ENCODE peak calls at places on chromosome 9, in ten cellular contexts. F is AG08396; B is ACHN; R is activated CD4-positive, alpha-beta T cell treated with anti-CD3 and anti-CD28 coated beads, Interleukin-2, amount 50 U/mL, for 48 hours; V is activated CD8-positive, alpha-beta memory T cell treated with anti-CD3 and anti-CD28 coated beads, Interleukin-2, amount 50 U/mL, for 4 hours; U is fibroblast of lung; L is activated T-cell treated with anti-CD3 and anti-CD28 coated beads, Interleukin-2, amount 50 U/mL, for 72 hours; T is kidney glomerular epithelial cell; K is BJ; E is NCI-H460. Y is an unnamed sample.

GRCh38 chr9:126957687-126958053 is 43.1 kb downstream of the RALGPS1 start:
- DNase-seq in V (no peak), F (no peak), K (no peak), B (no peak), L (no peak), E (no peak), R (no peak), U (peak), T (peak), Y (peak)

GRCh38 chr9:34496149-34496712 is 26.6 kb downstream of the ENHO start:
- DNase-seq in F (no peak), K (no peak), T (no peak), B (no peak), V (no peak), E (no peak), L (no peak), U (peak), R (no peak), Y (no peak)

GRCh38 chr9:131640438-131641181 is 95.3 kb downstream of the PRRT1B start:
- DNase-seq in K (no peak), F (peak), U (peak), R (no peak), T (no peak), E (no peak), V (no peak), L (no peak), B (no peak), Y (no peak)

GRCh38 chr9:99778308-99778707 is 43.4 kb upstream of the NR4A3 start:
- DNase-seq in T (peak), U (peak), B (peak), R (peak), L (peak), V (peak), K (peak), F (peak), E (no peak), Y (peak)

GRCh38 chr9:18393340-18394130 is 80.4 kb upstream of the ADAMTSL1 start:
- DNase-seq in F (peak), V (no peak), T (peak), E (peak), R (no peak), B (peak), U (peak), K (peak), L (no peak), Y (peak)

GRCh38 chr9:12884736-12885395 is 110.0 kb downstream of the LURAP1L start:
- DNase-seq in E (peak), T (peak), F (peak), U (peak), B (peak), R (no peak), K (peak), L (no peak), V (no peak), Y (peak)

GRCh38 chr9:82554381-82554780 is 508.6 kb downstream of the RASEF start:
- DNase-seq in V (no peak), L (no peak), R (no peak), F (no peak), B (no peak), K (no peak), U (no peak), T (no peak), E (no peak), Y (no peak)

GRCh38 chr9:93303258-93303771 is 119.4 kb downstream of the WNK2 start:
- DNase-seq in E (no peak), B (no peak), L (no peak), K (no peak), V (no peak), U (no peak), F (no peak), T (no peak), R (no peak), Y (no peak)

GRCh38 chr9:19451240-19452087 is 42.7 kb downstream of the ACER2 start:
- DNase-seq in T (no peak), F (no peak), B (no peak), K (no peak), U (no peak), L (no peak), E (no peak), R (no peak), V (no peak), Y (no peak)

GRCh38 chr9:78462616-78463015 is 165.7 kb downstream of the PSAT1 start:
- DNase-seq in L (no peak), F (peak), U (peak), E (no peak), K (peak), R (no peak), V (no peak), T (no peak), B (no peak), Y (no peak)

GRCh38 chr9:127021664-127022337 is 100.6 kb downstream of the ANGPTL2 start:
- DNase-seq in V (no peak), T (no peak), E (no peak), B (no peak), F (peak), K (peak), R (no peak), L (no peak), U (peak), Y (no peak)

GRCh38 chr9:122116040-122116439 is 22.9 kb upstream of the TTLL11 start:
- DNase-seq in T (peak), V (no peak), U (no peak), F (no peak), E (no peak), R (no peak), K (no peak), B (no peak), L (no peak), Y (no peak)

GRCh38 chr9:36051317-36051716 is 14.6 kb downstream of the RECK start:
- DNase-seq in L (no peak), E (no peak), V (no peak), B (no peak), U (no peak), R (no peak), F (no peak), K (no peak), T (peak), Y (no peak)

GRCh38 chr9:122445155-122445749 is 32.5 kb downstream of the OR1J1 start:
- DNase-seq in T (no peak), E (no peak), R (no peak), B (no peak), V (no peak), K (peak), L (no peak), F (peak), U (peak), Y (no peak)

GRCh38 chr9:74953235-74953741 is 576 bp upstream of the C9orf40 start:
- DNase-seq in R (no peak), T (no peak), B (peak), E (peak), K (peak), F (no peak), L (peak), V (no peak), U (no peak), Y (no peak)

GRCh38 chr9:127637322-127637847 is 25.3 kb downstream of the STXBP1 start:
- DNase-seq in F (peak), E (peak), K (peak), V (no peak), R (no peak), L (no peak), B (no peak), T (no peak), U (peak), Y (peak)

GRCh38 chr9:109912726-109913460 is 132.9 kb downstream of the PALM2AKAP2 start:
- DNase-seq in R (no peak), K (no peak), U (peak), B (no peak), T (no peak), E (no peak), L (no peak), V (no peak), F (no peak), Y (no peak)

GRCh38 chr9:111805841-111806241 is 11.1 kb upstream of the SHOC1 start:
- DNase-seq in B (peak), L (no peak), V (no peak), K (peak), T (no peak), R (no peak), F (peak), U (peak), E (peak), Y (peak)

GRCh38 chr9:78221425-78221824 is 14.4 kb upstream of the CEP78 start:
- DNase-seq in V (no peak), K (no peak), F (no peak), L (no peak), U (no peak), B (no peak), R (no peak), E (no peak), T (no peak), Y (no peak)

GRCh38 chr9:124272118-124272517 is 14.4 kb downstream of the NEK6 start:
- DNase-seq in R (no peak), E (no peak), F (no peak), K (no peak), B (no peak), L (no peak), U (no peak), T (no peak), V (no peak), Y (no peak)

GRCh38 chr9:89519393-89519805 is 21.5 kb upstream of the SEMA4D start:
- DNase-seq in T (peak), F (no peak), U (peak), L (no peak), V (no peak), B (peak), E (no peak), K (no peak), R (no peak), Y (no peak)

GRCh38 chr9:27206041-27206440 is 90.9 kb downstream of the EQTN start:
- DNase-seq in F (no peak), R (no peak), K (no peak), E (no peak), B (no peak), L (no peak), U (no peak), V (no peak), T (no peak), Y (no peak)

GRCh38 chr9:88932766-88933165 is 58.5 kb upstream of the S1PR3 start:
- DNase-seq in R (no peak), B (no peak), F (no peak), V (no peak), E (no peak), L (no peak), K (no peak), T (no peak), U (no peak), Y (no peak)

GRCh38 chr9:131438190-131438589 is 44.3 kb downstream of the PRRC2B start:
- DNase-seq in F (no peak), L (no peak), K (no peak), U (no peak), E (no peak), B (no peak), R (no peak), V (no peak), T (no peak), Y (no peak)